ENCODE peak calls at places on chromosomes 1 and 21, in six cellular contexts. Y is OCI-LY7, M is IMR-90, S is neural crest cell, Q is stomach, V is GM23338. I is an unnamed sample.

GRCh38 chr1:14755518-14756252 is 157.2 kb downstream of the KAZN start:
- DNase-seq in Y (peak; percentile 74), V (no peak), S (no peak), Q (no peak), M (no peak), I (no peak)

GRCh38 chr1:119631433-119632102 is 16.5 kb downstream of the ZNF697 start:
- DNase-seq in S (no peak), M (peak; percentile 72), Q (peak; percentile 87), Y (no peak), V (peak; percentile 78), I (no peak)

GRCh38 chr1:200838676-200839445 is 33.9 kb upstream of the GPR25 start:
- DNase-seq in Y (no peak), S (no peak), Q (no peak), V (no peak), M (peak; percentile 66), I (no peak)

GRCh38 chr1:244834596-244835275 is 722 bp upstream of the COX20 start:
- DNase-seq in Q (peak; percentile 82), V (peak; percentile 83), M (peak; percentile 92), S (peak; percentile 85), Y (peak; percentile 93), I (peak; percentile 98)

GRCh38 chr1:54069792-54070548 is 16.6 kb downstream of the TCEANC2 start:
- DNase-seq in V (peak; percentile 56), Y (peak; percentile 69), Q (no peak), S (no peak), M (peak; percentile 67), I (no peak)

GRCh38 chr1:197725044-197725443 is 50.2 kb downstream of the DENND1B start:
- DNase-seq in S (no peak), M (peak; percentile 31), Y (peak; percentile 39), Q (no peak), V (peak; percentile 23), I (no peak)

GRCh38 chr21:28521932-28522826 is 470.5 kb downstream of the LTN1 start:
- DNase-seq in S (no peak), Y (peak; percentile 39), M (peak; percentile 79), V (peak; percentile 45), Q (no peak), I (peak; percentile 9)

GRCh38 chr1:39701092-39701460 is 9.8 kb upstream of the HPCAL4 start:
- DNase-seq in M (peak; percentile 56), S (no peak), Q (peak; percentile 75), Y (no peak), V (peak; percentile 72), I (no peak)

GRCh38 chr1:8797230-8797629 is 20.2 kb downstream of the RERE start:
- DNase-seq in Q (no peak), V (no peak), S (no peak), M (peak; percentile 61), Y (no peak), I (no peak)

GRCh38 chr1:176517484-176517883 is 54.5 kb downstream of the PAPPA2 start:
- DNase-seq in M (no peak), V (no peak), S (no peak), Y (no peak), Q (no peak), I (peak; percentile 16)

GRCh38 chr1:165954940-165955339 is 127.5 kb downstream of the UCK2 start:
- DNase-seq in Y (no peak), Q (no peak), V (no peak), S (no peak), M (peak; percentile 69), I (no peak)

GRCh38 chr1:84272401-84272800 is 29.1 kb upstream of the SAMD13 start:
- DNase-seq in Y (peak; percentile 47), M (no peak), Q (peak; percentile 77), S (no peak), V (peak; percentile 78), I (no peak)

GRCh38 chr1:81174811-81175476 is 625.8 kb upstream of the ADGRL2 start:
- DNase-seq in Q (no peak), V (peak; percentile 9), Y (no peak), S (no peak), M (peak; percentile 86), I (no peak)

GRCh38 chr1:13628711-13629110 is 45.1 kb downstream of the PDPN start:
- DNase-seq in Q (no peak), Y (no peak), S (no peak), V (no peak), M (no peak), I (no peak)

GRCh38 chr1:153951801-153952200 is 5.3 kb upstream of the DENND4B start:
- DNase-seq in S (no peak), Q (no peak), V (no peak), M (no peak), Y (no peak), I (no peak)

GRCh38 chr1:232630047-232630893 is at the start of gene SIPA1L2:
- DNase-seq in Q (peak; percentile 95), M (peak; percentile 88), V (peak; percentile 91), S (peak; percentile 93), Y (peak; percentile 89), I (peak; percentile 83)
- TF ChIP-seq CTCF in Q (no peak), M (peak; percentile 45), V (peak; percentile 45), S (peak; percentile 67), Y (peak; percentile 78), I (peak; percentile 44)

GRCh38 chr1:34113887-34114286 is 51.1 kb downstream of the CSMD2 start:
- DNase-seq in V (peak; percentile 89), Y (peak; percentile 42), Q (no peak), M (no peak), S (no peak), I (no peak)
- TF ChIP-seq CTCF in V (peak; percentile 41), Y (peak; percentile 50), Q (no peak), M (no peak), S (peak; percentile 65), I (no peak)

GRCh38 chr1:49293016-49293415 is 516.3 kb upstream of the BEND5 start:
- DNase-seq in Q (no peak), V (no peak), M (no peak), S (no peak), Y (no peak), I (no peak)

GRCh38 chr1:49297783-49298182 is 521.1 kb upstream of the BEND5 start:
- DNase-seq in V (peak; percentile 4), S (no peak), Q (no peak), Y (no peak), M (no peak), I (no peak)

GRCh38 chr1:49294539-49294938 is 517.8 kb upstream of the BEND5 start:
- DNase-seq in V (no peak), S (no peak), Y (no peak), M (no peak), Q (no peak), I (no peak)

DNA sequence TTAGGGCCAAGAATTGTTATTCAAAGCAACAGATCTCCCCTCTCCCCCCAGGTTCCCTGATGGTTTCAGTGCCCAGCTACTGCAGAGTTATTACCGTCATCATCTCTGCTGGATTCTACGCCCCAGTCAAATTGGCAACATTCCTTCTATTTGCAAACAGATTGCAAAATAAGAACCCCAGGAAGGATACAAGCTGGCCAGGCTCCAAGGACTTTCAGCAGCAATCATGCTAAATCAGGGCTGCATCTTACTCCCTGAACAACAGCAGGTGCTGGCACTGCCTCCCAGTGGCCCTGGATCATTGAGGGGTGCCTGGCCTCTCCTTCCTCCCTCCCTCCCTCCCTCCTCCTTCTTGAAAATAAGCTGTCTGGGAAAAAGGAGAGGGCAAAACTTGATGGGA is 521.6 kb upstream of the BEND5 start:
- DNase-seq in V (peak; percentile 7), M (no peak), Y (no peak), Q (peak; percentile 34), S (no peak), I (no peak)
- TF ChIP-seq CTCF in V (no peak), M (no peak), Y (no peak), Q (no peak), S (no peak), I (no peak)

GRCh38 chr21:38798081-38798480 is 7.6 kb upstream of the ETS2 start:
- DNase-seq in M (no peak), S (no peak), Y (no peak), Q (no peak), V (no peak), I (no peak)

GRCh38 chr21:38794978-38795377 is 10.8 kb upstream of the ETS2 start:
- DNase-seq in Q (no peak), M (no peak), Y (no peak), S (no peak), V (no peak), I (no peak)

GRCh38 chr21:38795475-38795874 is 10.3 kb upstream of the ETS2 start:
- DNase-seq in Y (no peak), V (no peak), S (no peak), M (no peak), Q (no peak), I (no peak)

GRCh38 chr21:38797470-38797869 is 8.3 kb upstream of the ETS2 start:
- DNase-seq in S (no peak), Q (no peak), V (no peak), M (no peak), Y (no peak), I (no peak)

DNA sequence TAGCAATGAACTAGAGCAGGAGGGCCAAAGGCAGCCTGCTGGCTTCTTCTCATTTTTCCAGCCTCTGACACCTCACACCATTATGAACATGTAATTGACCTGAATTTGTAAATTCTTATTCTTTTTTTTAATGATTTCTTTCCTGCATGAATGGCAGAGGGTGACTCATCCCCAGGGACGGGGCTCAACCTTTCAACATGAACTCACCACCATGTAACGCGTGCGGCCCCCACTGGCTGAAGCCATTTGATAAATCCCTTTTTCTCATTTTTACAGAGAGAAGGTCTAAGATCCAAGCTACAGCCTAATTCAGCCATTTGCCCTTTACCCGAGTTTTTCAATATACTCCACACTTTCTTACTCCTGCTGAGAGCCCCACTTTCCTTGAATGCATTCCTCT is 9.3 kb upstream of the ETS2 start:
- DNase-seq in S (no peak), M (peak; percentile 56), Y (no peak), V (no peak), Q (no peak), I (peak; percentile 60)
- TF ChIP-seq CTCF in S (no peak), M (peak; percentile 44), Y (no peak), V (no peak), Q (no peak), I (no peak)

DNA sequence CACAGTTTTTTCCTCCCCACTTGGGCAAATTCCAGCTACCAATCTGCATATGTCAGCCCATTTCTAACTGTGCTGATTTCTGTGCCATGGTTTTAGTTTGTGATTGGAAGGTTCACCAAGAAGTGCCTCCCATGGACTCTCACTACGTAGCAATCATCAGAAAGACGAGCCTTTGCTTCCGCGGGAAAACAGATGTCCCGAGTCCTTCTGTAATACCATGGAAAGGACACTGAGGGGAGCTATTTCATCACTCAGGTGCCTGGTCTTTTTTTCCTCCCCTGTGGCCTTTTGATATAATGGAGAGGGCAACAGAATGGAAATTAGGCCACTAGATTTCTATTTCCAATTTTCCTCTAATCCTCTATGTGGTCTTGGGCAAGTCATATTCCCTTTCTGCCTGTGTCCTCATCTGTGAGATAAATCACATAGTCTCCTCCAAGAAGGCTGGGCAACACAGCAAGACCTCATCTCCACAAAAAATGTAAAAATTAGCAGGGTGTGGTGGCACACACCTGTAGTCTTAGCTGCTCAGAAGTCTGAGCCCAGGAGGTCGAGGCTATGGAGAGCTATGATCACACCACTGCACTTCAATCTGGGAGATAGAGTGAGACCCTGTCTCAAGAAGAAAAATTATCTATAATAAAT is 24.8 kb downstream of the LEMD1 start:
- DNase-seq in Y (peak; percentile 79), Q (no peak), M (peak; percentile 43), S (peak; percentile 25), V (peak; percentile 92), I (peak; percentile 29)
- TF ChIP-seq CTCF in Y (peak; percentile 94), Q (no peak), M (peak; percentile 58), S (peak; percentile 82), V (peak; percentile 94), I (peak; percentile 87)

I was measured in activated CD8-positive, alpha-beta T cell treated with anti-CD3 and anti-CD28 coated beads for 36 hours.